ENCODE peak calls at places on chromosomes 16 and 17, in five cellular contexts. R is cardiac muscle cell, G is PC-3, C is fibroblast of lung, E is right lobe of liver. U is an unnamed sample.

GRCh38 chr17:83194761-83195329 is 115.4 kb downstream of the METRNL start:
- DNase-seq in R (no peak), G (no peak), C (no peak), E (peak; percentile 48), U (no peak)

GRCh38 chr17:75250009-75250471 is 11.4 kb downstream of the GGA3 start:
- DNase-seq in R (peak; percentile 70), G (no peak), C (no peak), E (no peak), U (no peak)

GRCh38 chr16:53098526-53099317 is 43.9 kb downstream of the CHD9 start:
- DNase-seq in R (peak; percentile 99), G (peak; percentile 59), C (peak; percentile 98), E (peak; percentile 78), U (peak; percentile 68)

GRCh38 chr17:8386841-8387240 is 3.8 kb upstream of the RPL26 start:
- DNase-seq in R (no peak), G (no peak), C (no peak), E (no peak), U (no peak)

GRCh38 chr17:51700011-51700760 is 439.8 kb downstream of the UTP18 start:
- DNase-seq in R (no peak), G (no peak), C (no peak), E (no peak), U (no peak)

GRCh38 chr16:13957197-13958078 is 37.5 kb downstream of the ERCC4 start:
- DNase-seq in R (peak; percentile 96), G (peak; percentile 88), C (peak; percentile 99), E (no peak), U (peak; percentile 90)

GRCh38 chr17:62637809-62638208 is 10.3 kb downstream of the MRC2 start:
- DNase-seq in R (no peak), G (no peak), C (no peak), E (peak; percentile 13), U (no peak)

GRCh38 chr17:44197980-44198720 is 1.5 kb downstream of the ATXN7L3 start:
- DNase-seq in R (peak; percentile 53), G (peak; percentile 64), C (peak; percentile 81), E (no peak), U (peak; percentile 48)

GRCh38 chr17:50558091-50558490 is 2.4 kb upstream of the CACNA1G start:
- DNase-seq in R (no peak), G (no peak), C (no peak), E (no peak), U (no peak)

GRCh38 chr17:8173871-8174322 is 2.3 kb downstream of the TMEM107 start:
- DNase-seq in R (no peak), G (no peak), C (no peak), E (no peak), U (no peak)

GRCh38 chr17:43169561-43170139 is 1.4 kb upstream of the NBR1 start:
- DNase-seq in R (peak; percentile 49), G (peak; percentile 7), C (peak; percentile 63), E (peak; percentile 71), U (peak; percentile 7)

GRCh38 chr17:34527908-34528470 is 51.4 kb upstream of the TMEM132E start:
- DNase-seq in R (no peak), G (no peak), C (no peak), E (no peak), U (no peak)

GRCh38 chr17:4101127-4101798 is 41.6 kb downstream of the ZZEF1 start:
- DNase-seq in R (peak; percentile 53), G (no peak), C (no peak), E (no peak), U (peak; percentile 49)

GRCh38 chr17:48330877-48331276 is 99.1 kb downstream of the SKAP1 start:
- DNase-seq in R (no peak), G (no peak), C (no peak), E (no peak), U (no peak)

GRCh38 chr17:81442791-81443190 is 47.5 kb downstream of the BAHCC1 start:
- DNase-seq in R (no peak), G (no peak), C (no peak), E (no peak), U (no peak)

GRCh38 chr16:27426423-27427408 is 24.7 kb downstream of the IL21R start:
- DNase-seq in R (peak; percentile 86), G (peak; percentile 80), C (peak; percentile 88), E (no peak), U (peak; percentile 30)

GRCh38 chr17:35799942-35800341 is 4.5 kb upstream of the MMP28 start:
- DNase-seq in R (peak; percentile 80), G (peak; percentile 68), C (peak; percentile 56), E (peak; percentile 93), U (peak; percentile 42)

GRCh38 chr17:79841369-79842135 is 2.3 kb upstream of the CBX4 start:
- DNase-seq in R (no peak), G (no peak), C (no peak), E (no peak), U (no peak)

GRCh38 chr17:80885922-80886582 is 105.6 kb upstream of the CHMP6 start:
- DNase-seq in R (no peak), G (no peak), C (no peak), E (peak; percentile 39), U (no peak)

GRCh38 chr17:13777003-13777402 is 175.3 kb upstream of the HS3ST3A1 start:
- DNase-seq in R (peak; percentile 19), G (no peak), C (no peak), E (no peak), U (no peak)

GRCh38 chr16:84518804-84519341 is 14.4 kb upstream of the MEAK7 start:
- DNase-seq in R (no peak), G (no peak), C (no peak), E (peak; percentile 34), U (peak; percentile 65)

GRCh38 chr16:19844945-19845641 is 39.6 kb downstream of the GPRC5B start:
- DNase-seq in R (peak; percentile 84), G (peak; percentile 53), C (peak; percentile 86), E (no peak), U (no peak)

GRCh38 chr17:82668024-82668630 is 19.9 kb upstream of the WDR45B start:
- DNase-seq in R (no peak), G (no peak), C (no peak), E (peak; percentile 37), U (no peak)

DNA sequence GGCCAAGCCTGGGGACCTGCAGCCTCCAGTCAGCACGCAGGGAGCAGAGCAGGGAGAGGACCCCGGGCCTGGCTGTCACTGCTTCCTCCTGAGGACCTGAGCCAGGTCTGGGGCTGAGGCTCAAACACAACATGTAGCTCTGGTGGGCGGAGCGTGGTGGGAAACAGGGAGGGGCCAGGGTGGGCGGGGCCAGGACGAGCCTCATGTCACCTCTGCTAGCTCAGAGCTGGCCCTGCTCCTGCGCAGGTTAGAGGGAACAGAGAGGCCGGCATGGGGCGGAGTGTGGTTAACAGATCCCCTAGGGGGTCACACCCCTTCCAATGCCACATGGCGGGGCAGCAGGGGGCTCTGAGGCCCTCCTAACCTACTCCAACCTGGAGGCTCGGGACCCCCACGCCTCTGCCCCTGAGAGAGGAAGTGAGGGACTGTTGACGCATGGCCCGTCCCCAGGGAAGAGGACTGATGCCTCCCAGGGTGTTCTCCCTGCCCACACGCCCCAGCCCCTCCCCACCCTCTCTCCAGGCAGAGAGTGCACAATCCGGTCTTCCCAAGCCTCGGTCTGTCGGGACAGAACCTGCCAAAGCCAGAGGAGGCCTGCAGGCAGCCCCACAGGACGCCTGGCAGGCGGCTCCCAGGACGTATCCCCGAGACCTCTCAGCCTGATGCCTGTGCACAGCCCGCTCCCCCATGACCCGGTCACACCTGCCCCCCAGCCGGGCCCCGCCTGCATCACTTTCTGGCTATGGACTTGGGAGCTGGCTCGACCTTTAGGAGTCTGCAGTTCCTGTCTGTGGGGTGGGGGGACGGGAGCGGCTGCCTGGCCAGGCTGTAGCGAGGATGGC is 15.2 kb downstream of the PIEZO1 start:
- DNase-seq in R (no peak), G (peak; percentile 48), C (no peak), E (peak; percentile 53), U (peak; percentile 48)
- H3K4me1 ChIP-seq in R (peaks cover 77% of the 10 kb centered on the region), G (peaks cover 51% of the 10 kb centered on the region), C (peaks cover 55% of the 10 kb centered on the region), E (no peaks in the 10 kb centered on the region), U (peaks cover 12% of the 10 kb centered on the region)

GRCh38 chr17:74211929-74212261 is 1.5 kb upstream of the TTYH2 start:
- DNase-seq in R (no peak), G (no peak), C (peak; percentile 17), E (no peak), U (no peak)
- H3K4me3 ChIP-seq in R (no peak overlapping the region), G (peak overlapping the region; percentile 72), C (peak overlapping the region; percentile 52), E (peak overlapping the region; percentile 63), U (peak overlapping the region; percentile 10)

GRCh38 chr16:2159052-2159838 is 3.7 kb downstream of the TRAF7 start:
- DNase-seq in R (peak; percentile 80), G (no peak), C (peak; percentile 85), E (peak; percentile 90), U (no peak)

GRCh38 chr16:2163211-2163881 is 7.8 kb downstream of the TRAF7 start:
- DNase-seq in R (no peak), G (peak; percentile 81), C (no peak), E (no peak), U (peak; percentile 96)

GRCh38 chr16:2160915-2161551 is 5.5 kb downstream of the TRAF7 start:
- DNase-seq in R (peak; percentile 54), G (no peak), C (peak; percentile 67), E (peak; percentile 83), U (peak; percentile 41)

GRCh38 chr16:2162676-2163118 is 7.1 kb downstream of the TRAF7 start:
- DNase-seq in R (no peak), G (peak; percentile 49), C (no peak), E (no peak), U (no peak)

GRCh38 chr16:2161911-2162310 is 6.3 kb downstream of the TRAF7 start:
- DNase-seq in R (no peak), G (no peak), C (no peak), E (no peak), U (no peak)
- H3K36me3 ChIP-seq in R (no peaks in the 10 kb centered on the region), G (no peaks in the 10 kb centered on the region), C (peaks cover 9% of the 10 kb centered on the region), E (peaks cover 3% of the 10 kb centered on the region), U (no peaks in the 10 kb centered on the region)

DNA sequence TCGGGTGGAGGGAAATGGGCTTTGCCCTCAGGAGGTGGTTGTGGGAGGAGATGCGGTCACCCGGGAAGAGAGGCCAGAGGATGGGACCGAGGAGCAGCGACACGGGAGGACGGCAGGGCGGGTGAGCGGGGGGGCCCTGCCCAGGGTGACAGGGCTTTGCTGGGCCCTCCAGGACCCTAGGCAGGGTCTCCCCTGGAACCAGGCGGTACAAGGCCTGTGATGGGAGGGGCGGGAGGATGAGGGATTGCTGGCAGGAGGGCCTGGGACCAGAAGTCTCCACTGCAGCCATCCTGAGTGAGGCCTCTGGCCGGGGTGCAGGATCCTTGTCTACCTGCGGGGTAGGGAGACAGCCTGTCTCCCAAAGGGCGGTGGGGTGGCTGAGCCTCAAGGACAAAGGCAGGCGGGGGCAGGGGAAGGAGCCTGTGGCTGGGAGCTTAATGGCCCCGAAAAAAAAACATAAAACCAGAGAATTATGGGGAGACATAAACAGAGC is 66.9 kb downstream of the SREBF1 start:
- DNase-seq in R (no peak), G (no peak), C (no peak), E (no peak), U (no peak)
- H3K4me1 ChIP-seq in R (peaks cover 27% of the 10 kb centered on the region), G (peaks cover 12% of the 10 kb centered on the region), C (peaks cover 2% of the 10 kb centered on the region), E (no peaks in the 10 kb centered on the region), U (no peaks in the 10 kb centered on the region)

U was measured in small intestine.